ENCODE peak calls at places on chromosomes 5 and 9, in four cellular contexts. R is IMR-90, S is H9, M is neuronal stem cell. D is an unnamed sample.

GRCh38 chr9:88236531-88237453 is 98.5 kb upstream of the SPATA31C2 start:
- DNase-seq in M (no peak), S (no peak), R (peak; percentile 19), D (no peak)

GRCh38 chr9:17882801-17883200 is 303.9 kb downstream of the SH3GL2 start:
- DNase-seq in S (no peak), M (no peak), R (no peak), D (no peak)

GRCh38 chr5:143562935-143563334 is 159.4 kb upstream of the NR3C1 start:
- DNase-seq in S (no peak), M (no peak), R (peak; percentile 86), D (peak; percentile 39)

GRCh38 chr5:55187370-55187769 is 14.4 kb upstream of the CDC20B start:
- DNase-seq in R (no peak), M (no peak), S (no peak), D (peak; percentile 11)

GRCh38 chr9:92650839-92651621 is 18.9 kb downstream of the IPPK start:
- DNase-seq in M (no peak), S (peak; percentile 10), R (peak; percentile 29), D (peak; percentile 59)

GRCh38 chr9:98222885-98223640 is 30.6 kb upstream of the CORO2A start:
- DNase-seq in S (no peak), M (no peak), R (peak; percentile 99), D (peak; percentile 86)

GRCh38 chr5:143208365-143208641 is 195.2 kb downstream of the NR3C1 start:
- DNase-seq in R (no peak), S (no peak), M (no peak), D (no peak)

GRCh38 chr5:173016621-173017046 is 33.1 kb downstream of the ATP6V0E1 start:
- DNase-seq in M (no peak), S (no peak), R (peak; percentile 71), D (peak; percentile 90)

GRCh38 chr9:110081395-110081794 is 126.6 kb downstream of the C9orf152 start:
- DNase-seq in R (peak; percentile 68), M (no peak), S (no peak), D (peak; percentile 86)

GRCh38 chr9:91100878-91101450 is 260.8 kb downstream of the AUH start:
- DNase-seq in S (no peak), M (no peak), R (peak; percentile 35), D (no peak)

GRCh38 chr9:71819115-71819739 is 50.9 kb upstream of the CEMIP2 start:
- DNase-seq in R (peak; percentile 39), M (peak; percentile 26), S (no peak), D (peak; percentile 45)

GRCh38 chr9:100590481-100590880 is 12.6 kb downstream of the CAVIN4 start:
- DNase-seq in M (no peak), R (peak; percentile 95), S (no peak), D (peak; percentile 59)

GRCh38 chr9:112224401-112225289 is 49.5 kb upstream of the SUSD1 start:
- DNase-seq in M (no peak), S (no peak), R (peak; percentile 93), D (peak; percentile 41)

GRCh38 chr5:10475931-10476687 is 34.4 kb downstream of the ROPN1L start:
- DNase-seq in S (no peak), R (no peak), M (no peak), D (no peak)

GRCh38 chr9:114798793-114799427 is 6.9 kb downstream of the TNFSF15 start:
- DNase-seq in S (no peak), R (no peak), M (no peak), D (no peak)

GRCh38 chr9:93592389-93593021 is 16.1 kb downstream of the PHF2 start:
- DNase-seq in R (no peak), M (no peak), S (peak; percentile 85), D (no peak)

GRCh38 chr5:2754621-2755370 is 3.3 kb upstream of the IRX2 start:
- DNase-seq in S (no peak), M (no peak), R (no peak), D (no peak)

GRCh38 chr9:19156805-19157204 is 29.5 kb upstream of the PLIN2 start:
- DNase-seq in M (no peak), S (no peak), R (no peak), D (no peak)

GRCh38 chr5:160649304-160649703 is 202.7 kb downstream of the ATP10B start:
- DNase-seq in S (peak; percentile 39), M (no peak), R (no peak), D (no peak)

GRCh38 chr5:77390795-77391194 is 101.3 kb downstream of the WDR41 start:
- DNase-seq in S (no peak), M (no peak), R (peak; percentile 69), D (no peak)

GRCh38 chr5:36252722-36253340 is 11.1 kb upstream of the NADK2 start:
- DNase-seq in S (no peak), R (no peak), M (no peak), D (peak; percentile 22)

GRCh38 chr5:38110130-38110529 is 148.2 kb upstream of the EGFLAM start:
- DNase-seq in S (no peak), R (no peak), M (no peak), D (no peak)

GRCh38 chr9:113388833-113389232 is 12.0 kb upstream of the HDHD3 start:
- DNase-seq in R (no peak), M (no peak), S (no peak), D (no peak)

GRCh38 chr9:135212961-135213360 is 125.5 kb downstream of the OLFM1 start:
- DNase-seq in R (no peak), M (no peak), S (no peak), D (no peak)

GRCh38 chr9:89363311-89363670 is 45.0 kb downstream of the SECISBP2 start:
- DNase-seq in M (no peak), S (peak; percentile 23), R (no peak), D (no peak)

GRCh38 chr9:95131023-95131943 is 186.2 kb downstream of the FANCC start:
- DNase-seq in M (peak; percentile 63), R (peak; percentile 60), S (peak; percentile 78), D (peak; percentile 74)

GRCh38 chr5:5666076-5666365 is 243.5 kb downstream of the ICE1 start:
- DNase-seq in R (no peak), S (no peak), M (no peak), D (no peak)

DNA sequence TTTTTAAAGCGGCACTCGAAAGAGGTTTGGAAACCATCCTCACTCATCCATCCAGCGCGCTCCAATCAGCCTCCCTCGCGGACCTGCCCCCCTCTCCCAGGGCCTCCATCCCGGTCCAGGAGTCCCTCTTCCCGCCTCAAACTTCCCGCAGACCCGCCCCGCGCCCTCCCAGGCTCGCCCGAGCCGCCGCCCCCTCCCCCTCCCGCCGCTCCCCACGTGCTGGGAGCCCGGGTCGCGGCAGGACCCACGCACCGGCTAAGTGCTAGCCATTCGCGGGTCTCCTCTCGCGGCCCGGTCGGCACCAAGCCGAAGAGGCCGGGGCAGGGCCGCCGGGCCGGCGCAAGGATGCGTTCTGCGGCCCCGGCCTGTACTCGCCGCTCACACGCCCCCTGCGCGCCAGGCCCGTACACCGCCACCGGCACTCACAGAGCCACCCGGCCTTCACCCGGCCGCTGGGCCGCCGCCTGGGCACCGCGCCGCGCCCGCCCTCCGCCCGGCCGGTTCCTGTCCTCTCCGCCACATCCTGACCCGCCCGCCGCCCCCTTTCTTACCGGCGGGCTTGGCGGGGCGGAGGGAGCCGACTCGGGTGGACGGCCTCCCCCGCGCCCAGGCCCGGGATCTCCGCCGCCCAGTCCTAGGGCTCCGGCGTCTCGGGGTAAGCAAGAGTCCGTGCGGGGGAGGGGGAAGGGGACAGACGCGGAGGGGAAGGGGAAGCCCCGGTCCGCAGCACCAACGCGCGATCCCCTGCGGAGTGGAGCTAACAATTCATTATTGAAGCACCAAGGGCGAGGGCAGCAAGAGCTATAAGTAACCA is 612 bp downstream of the CHD1 start:
- DNase-seq in M (peak; percentile 53), S (peak; percentile 62), R (peak; percentile 58), D (peak; percentile 79)
- H2BK5ac ChIP-seq in M (peak overlapping the region; percentile 90), S (no peak overlapping the region), R (peak overlapping the region; percentile 61), D (peak overlapping the region; percentile 44)

GRCh38 chr5:128537999-128538248 is at the start of gene FBN2:
- DNase-seq in R (no peak), M (no peak), S (no peak), D (no peak)
- H3K23ac ChIP-seq in R (peak within 1 kb of the TSS; percentile 74), M (peak within 1 kb of the TSS; percentile 37), S (no peak within 1 kb of the TSS), D (peak within 1 kb of the TSS; percentile 97)

DNA sequence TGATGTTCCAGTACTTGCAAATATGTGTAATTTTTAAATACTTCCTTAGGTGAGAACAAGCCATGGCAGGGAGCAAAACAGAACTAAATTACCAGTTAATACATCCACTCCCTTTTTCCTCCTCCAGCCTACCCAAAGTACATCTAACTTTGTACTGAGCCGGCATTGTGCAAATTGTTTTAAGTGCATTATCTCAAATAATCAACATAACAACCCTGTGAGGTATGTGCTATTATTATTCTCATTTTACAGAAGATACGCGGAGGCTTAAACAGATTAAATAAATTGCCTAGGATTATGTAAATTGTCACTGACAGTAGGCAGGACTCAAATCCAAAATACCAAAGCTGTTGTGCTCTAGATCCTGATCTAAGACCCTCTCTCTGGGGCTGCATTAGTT is 55.5 kb upstream of the KLF4 start:
- DNase-seq in M (no peak), S (no peak), R (no peak), D (no peak)
- H2BK5ac ChIP-seq in M (no peak overlapping the region), S (no peak overlapping the region), R (no peak overlapping the region), D (no peak overlapping the region)

DNA sequence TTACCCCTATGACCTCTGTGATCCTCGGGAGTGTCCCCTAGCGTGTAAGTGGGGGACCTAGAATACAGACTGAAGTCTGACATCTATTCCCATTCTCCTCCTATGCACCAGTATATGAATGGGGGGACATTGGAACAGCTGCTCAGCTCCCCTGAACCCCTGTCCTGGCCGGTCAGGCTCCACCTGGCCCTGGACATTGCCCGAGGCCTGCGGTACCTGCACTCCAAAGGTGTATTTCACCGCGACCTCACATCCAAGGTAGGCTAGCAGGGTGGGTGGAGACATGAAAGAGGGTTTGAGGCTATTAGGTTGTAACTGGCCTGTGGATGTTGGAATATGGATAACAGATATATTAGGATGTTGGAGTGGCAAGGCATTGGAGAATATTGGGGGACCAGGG is 1.7 kb downstream of the TESK1 start:
- DNase-seq in M (no peak), S (no peak), R (no peak), D (no peak)
- H3K23ac ChIP-seq in M (no peak overlapping the region), S (no peak overlapping the region), R (no peak overlapping the region), D (no peak overlapping the region)

D was measured in mesenchymal stem cell.